ENCODE peak calls at places on chromosomes 3 and 15, in seven cellular contexts. L is C1 segment of cervical spinal cord, M is fibroblast of lung, K is posterior vena cava, I is T-helper 1 cell, T is GM13977, E is neural progenitor cell. W is an unnamed sample.

GRCh38 chr3:141737108-141737507 is 990 bp upstream of the RNF7 start:
- DNase-seq in K (no peak), E (no peak), I (no peak), T (no peak), M (no peak), L (no peak), W (no peak)

GRCh38 chr3:193974591-193974990 is 161.4 kb upstream of the HES1 start:
- DNase-seq in M (peak; percentile 48), E (peak; percentile 59), K (no peak), I (no peak), T (no peak), L (no peak), W (no peak)

GRCh38 chr15:73021139-73021621 is 31.1 kb upstream of the NEO1 start:
- DNase-seq in E (peak; percentile 83), T (no peak), L (no peak), M (no peak), I (no peak), K (no peak), W (no peak)

GRCh38 chr3:195705081-195705991 is 15.4 kb upstream of the MUC20 start:
- DNase-seq in K (no peak), L (no peak), T (no peak), M (no peak), I (no peak), E (no peak), W (peak; percentile 25)

GRCh38 chr3:31275038-31275562 is 257.6 kb upstream of the STT3B start:
- DNase-seq in L (no peak), M (peak; percentile 63), I (no peak), K (no peak), T (no peak), E (no peak), W (no peak)

GRCh38 chr15:91904942-91905341 is 51.4 kb downstream of the SLCO3A1 start:
- DNase-seq in E (no peak), M (no peak), T (no peak), L (no peak), K (no peak), I (no peak), W (no peak)

GRCh38 chr3:129366312-129366831 is 62.1 kb downstream of the EFCAB12 start:
- DNase-seq in T (no peak), M (no peak), E (no peak), K (no peak), L (no peak), I (no peak), W (no peak)

GRCh38 chr15:56613826-56614225 is 119.5 kb downstream of the ZNF280D start:
- DNase-seq in T (no peak), E (no peak), I (no peak), K (no peak), L (no peak), M (no peak), W (no peak)

GRCh38 chr15:35327789-35328188 is 218.2 kb downstream of the DPH6 start:
- DNase-seq in M (no peak), E (no peak), K (no peak), L (no peak), T (no peak), I (no peak), W (no peak)

GRCh38 chr3:50609071-50609742 is 2.4 kb downstream of the CISH start:
- DNase-seq in I (no peak), T (no peak), M (no peak), E (no peak), K (no peak), L (no peak), W (peak; percentile 50)

GRCh38 chr3:17686613-17687012 is 55.8 kb downstream of the TBC1D5 start:
- DNase-seq in E (peak; percentile 33), M (peak; percentile 15), I (no peak), T (no peak), K (no peak), L (no peak), W (no peak)

GRCh38 chr3:54596087-54596486 is 331.8 kb downstream of the LRTM1 start:
- DNase-seq in K (no peak), E (no peak), L (no peak), I (no peak), M (no peak), T (no peak), W (no peak)

GRCh38 chr3:18951333-18951732 is 197.0 kb upstream of the KCNH8 start:
- DNase-seq in T (no peak), L (no peak), E (no peak), K (no peak), M (no peak), I (no peak), W (no peak)

GRCh38 chr3:55320928-55321327 is 166.2 kb downstream of the WNT5A start:
- DNase-seq in L (no peak), T (no peak), I (no peak), K (no peak), E (no peak), M (peak; percentile 30), W (no peak)

GRCh38 chr15:51503003-51503402 is 119.6 kb downstream of the DMXL2 start:
- DNase-seq in L (no peak), T (no peak), K (no peak), E (no peak), I (no peak), M (no peak), W (no peak)

GRCh38 chr3:187951452-187952190 is 202.3 kb upstream of the LPP start:
- DNase-seq in E (no peak), L (no peak), K (no peak), I (no peak), T (no peak), M (no peak), W (no peak)

GRCh38 chr3:70342149-70342548 is 29.7 kb upstream of the MDFIC2 start:
- DNase-seq in M (no peak), L (no peak), E (no peak), T (no peak), I (no peak), K (no peak), W (no peak)

GRCh38 chr15:92098869-92099268 is 245.4 kb downstream of the SLCO3A1 start:
- DNase-seq in T (no peak), E (peak; percentile 65), K (no peak), I (no peak), M (peak; percentile 39), L (peak; percentile 9), W (no peak)

GRCh38 chr3:191499307-191500125 is 38.6 kb downstream of the PYDC2 start:
- DNase-seq in I (no peak), M (peak; percentile 43), L (no peak), E (peak; percentile 17), K (no peak), T (no peak), W (no peak)

GRCh38 chr3:40104441-40104840 is 205.1 kb upstream of the EIF1B start:
- DNase-seq in L (no peak), M (no peak), I (no peak), T (no peak), K (no peak), E (no peak), W (no peak)

GRCh38 chr15:101325263-101326025 is 30.4 kb upstream of the SNRPA1 start:
- DNase-seq in K (peak; percentile 76), T (no peak), M (no peak), I (no peak), E (no peak), L (no peak), W (no peak)

GRCh38 chr15:78018968-78019644 is 58.4 kb downstream of the TBC1D2B start:
- DNase-seq in T (peak; percentile 55), E (no peak), M (no peak), I (no peak), L (no peak), K (peak; percentile 47), W (no peak)

GRCh38 chr3:58161435-58162398 is 49.1 kb downstream of the DNASE1L3 start:
- DNase-seq in T (no peak), L (no peak), E (no peak), M (peak; percentile 96), I (no peak), K (peak; percentile 90), W (no peak)

GRCh38 chr3:195697582-195698324 is 23.0 kb upstream of the MUC20 start:
- DNase-seq in I (no peak), E (peak; percentile 79), M (peak; percentile 79), L (no peak), K (no peak), T (no peak), W (no peak)

GRCh38 chr3:172410702-172411477 is 37.4 kb downstream of the GHSR start:
- DNase-seq in I (no peak), M (no peak), L (no peak), E (no peak), K (no peak), T (no peak), W (no peak)

GRCh38 chr3:172859035-172859434 is 108.5 kb downstream of the ECT2 start:
- DNase-seq in I (no peak), E (peak; percentile 38), T (no peak), K (no peak), M (no peak), L (no peak), W (no peak)

GRCh38 chr15:66565731-66566130 is at the start of gene LCTL:
- DNase-seq in M (peak; percentile 46), L (no peak), E (peak; percentile 88), I (no peak), T (no peak), K (peak; percentile 28), W (no peak)

GRCh38 chr15:29242466-29243242 is 27.0 kb downstream of the NSMCE3 start:
- DNase-seq in M (peak; percentile 9), T (no peak), L (no peak), E (no peak), K (no peak), I (no peak), W (no peak)

GRCh38 chr3:71247948-71248315 is 335.6 kb downstream of the FOXP1 start:
- DNase-seq in M (no peak), L (no peak), T (no peak), K (no peak), E (no peak), I (no peak), W (no peak)

GRCh38 chr15:66886686-66887273 is 178.6 kb upstream of the SMAD3 start:
- DNase-seq in K (no peak), T (no peak), E (no peak), L (no peak), I (no peak), M (no peak), W (no peak)

GRCh38 chr15:101097111-101097510 is 154.7 kb downstream of the CHSY1 start:
- DNase-seq in E (no peak), T (no peak), K (no peak), L (no peak), M (no peak), I (no peak), W (no peak)

W was measured in stimulated activated CD8-positive, alpha-beta memory T cell treated with anti-CD3 and anti-CD28 coated beads, Interleukin-4, amount 100 ng/mL, for 48 hours.